ENCODE peak calls at places on chromosomes 13 and 19, in five cellular contexts. O is left lung, L is GM13976, E is B cell, Y is BJ. N is an unnamed sample.

GRCh38 chr19:3073931-3074595 is 11.8 kb upstream of the TLE5 start:
- DNase-seq in O (no peak), E (no peak), Y (no peak), L (no peak), N (peak)

GRCh38 chr19:32450217-32450616 is 44.6 kb downstream of the DPY19L3 start:
- DNase-seq in L (no peak), E (no peak), O (no peak), Y (no peak), N (no peak)

GRCh38 chr13:27599845-27600553 is 20.3 kb downstream of the LNX2 start:
- DNase-seq in Y (no peak), L (no peak), O (no peak), E (no peak), N (peak)

GRCh38 chr19:36638862-36639510 is 27.7 kb downstream of the ZNF461 start:
- DNase-seq in E (no peak), O (no peak), Y (no peak), L (no peak), N (no peak)

GRCh38 chr13:51644649-51645048 is 60.4 kb downstream of the WDFY2 start:
- DNase-seq in E (no peak), O (no peak), Y (no peak), L (no peak), N (peak)

GRCh38 chr13:39998166-39998565 is 342.7 kb downstream of the COG6 start:
- DNase-seq in O (no peak), E (no peak), Y (no peak), L (no peak), N (no peak)

GRCh38 chr13:96946709-96947311 is 47.5 kb downstream of the OXGR1 start:
- DNase-seq in E (no peak), L (no peak), O (no peak), Y (no peak), N (no peak)

GRCh38 chr13:70253834-70254233 is 145.6 kb upstream of the KLHL1 start:
- DNase-seq in E (no peak), O (no peak), L (no peak), Y (no peak), N (no peak)

GRCh38 chr19:459724-460511 is 915 bp downstream of the SHC2 start:
- DNase-seq in O (peak), E (peak), Y (no peak), L (peak), N (peak)

GRCh38 chr19:4061178-4061682 is 5.5 kb downstream of the ZBTB7A start:
- DNase-seq in E (peak), Y (no peak), L (no peak), O (peak), N (peak)

GRCh38 chr13:28753208-28753892 is 34.6 kb upstream of the SLC46A3 start:
- DNase-seq in Y (peak), L (no peak), E (no peak), O (peak), N (peak)

GRCh38 chr19:46218160-46218559 is 11.4 kb upstream of the IGFL1 start:
- DNase-seq in O (no peak), E (no peak), L (no peak), Y (no peak), N (no peak)

GRCh38 chr13:43785166-43785680 is 1.5 kb downstream of the ENOX1 start:
- DNase-seq in O (no peak), L (no peak), E (no peak), Y (no peak), N (no peak)

GRCh38 chr19:2242092-2242537 is 5.5 kb downstream of the SF3A2 start:
- DNase-seq in Y (no peak), L (no peak), E (no peak), O (no peak), N (no peak)

GRCh38 chr19:4229179-4229931 is at the start of gene EBI3:
- DNase-seq in L (peak), O (no peak), Y (no peak), E (peak), N (no peak)

GRCh38 chr19:42275103-42275502 is 6.1 kb downstream of the CIC start:
- DNase-seq in L (no peak), O (no peak), Y (no peak), E (no peak), N (no peak)

GRCh38 chr13:57629391-57629804 is 2.1 kb upstream of the PCDH17 start:
- DNase-seq in O (no peak), L (no peak), E (no peak), Y (no peak), N (no peak)

GRCh38 chr13:94674609-94675348 is 37.6 kb downstream of the SOX21 start:
- DNase-seq in O (no peak), Y (no peak), E (no peak), L (peak), N (peak)

GRCh38 chr13:83216521-83217245 is 665.6 kb downstream of the SLITRK1 start:
- DNase-seq in Y (no peak), L (no peak), E (no peak), O (no peak), N (peak)

DNA sequence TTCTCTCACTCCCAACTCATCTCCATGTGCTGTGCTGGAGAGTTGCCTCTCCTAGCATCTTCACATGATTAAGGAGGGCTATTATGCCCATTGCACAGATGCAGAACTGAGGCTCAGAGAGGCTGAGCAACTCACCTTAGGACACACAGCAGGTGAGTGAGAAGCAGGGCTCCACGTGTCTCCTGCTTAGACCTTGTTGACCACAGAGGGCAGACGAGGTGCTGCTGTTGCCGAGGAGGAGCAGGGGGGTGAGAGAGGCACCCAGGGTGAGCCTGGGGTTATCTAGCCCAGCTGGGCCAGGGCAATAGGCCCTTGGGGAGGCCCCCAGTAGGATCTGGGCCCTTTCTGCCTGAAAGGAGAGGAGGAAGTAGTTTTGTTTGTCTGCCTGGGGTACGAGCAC is 2.4 kb upstream of the HSH2D start:
- DNase-seq in Y (no peak), O (no peak), E (peak), L (peak), N (no peak)
- TF ChIP-seq CTCF in Y (no peak), O (no peak), E (peak), L (no peak), N (no peak)

GRCh38 chr13:41075485-41075884 is 14.2 kb downstream of the WBP4 start:
- DNase-seq in Y (no peak), O (no peak), L (no peak), E (no peak), N (no peak)

GRCh38 chr13:41074523-41074922 is 13.2 kb downstream of the WBP4 start:
- DNase-seq in L (no peak), O (no peak), E (no peak), Y (no peak), N (no peak)

GRCh38 chr13:41071775-41072174 is 10.5 kb downstream of the WBP4 start:
- DNase-seq in L (no peak), E (no peak), O (no peak), Y (no peak), N (no peak)

GRCh38 chr13:41077475-41077874 is 16.2 kb downstream of the WBP4 start:
- DNase-seq in L (no peak), O (no peak), E (no peak), Y (no peak), N (no peak)

GRCh38 chr13:41075034-41075433 is 13.7 kb downstream of the WBP4 start:
- DNase-seq in L (peak), E (peak), O (no peak), Y (no peak), N (peak)
- TF ChIP-seq CTCF in L (peak), E (peak), O (peak), Y (peak), N (peak)

GRCh38 chr13:21522130-21522529 is 63.0 kb upstream of the ZDHHC20 start:
- DNase-seq in O (no peak), Y (no peak), E (no peak), L (no peak), N (no peak)
- TF ChIP-seq CTCF in O (no peak), Y (no peak), E (no peak), L (no peak), N (no peak)

GRCh38 chr13:46341112-46341711 is 45.8 kb downstream of the RUBCNL start:
- DNase-seq in Y (no peak), E (no peak), O (no peak), L (peak), N (peak)

GRCh38 chr13:46345400-46345799 is 41.7 kb downstream of the RUBCNL start:
- DNase-seq in E (no peak), Y (no peak), L (no peak), O (no peak), N (no peak)

GRCh38 chr13:46343279-46343949 is 43.6 kb downstream of the RUBCNL start:
- DNase-seq in O (no peak), E (no peak), Y (no peak), L (no peak), N (no peak)

GRCh38 chr13:46340631-46341111 is 46.4 kb downstream of the RUBCNL start:
- DNase-seq in Y (no peak), E (no peak), O (no peak), L (no peak), N (no peak)

GRCh38 chr13:46342538-46342937 is 44.5 kb downstream of the RUBCNL start:
- DNase-seq in Y (no peak), L (no peak), O (no peak), E (no peak), N (no peak)
- TF ChIP-seq CTCF in Y (no peak), L (no peak), O (no peak), E (no peak), N (no peak)

GRCh38 chr19:48713041-48713863 is 6.3 kb downstream of the MAMSTR start:
- DNase-seq in O (no peak), L (no peak), E (no peak), Y (no peak), N (no peak)
- TF ChIP-seq CTCF in O (no peak), L (no peak), E (peak), Y (peak), N (peak)

GRCh38 chr13:64371045-64371444 is 2859.1 kb downstream of the PCDH9 start:
- DNase-seq in L (no peak), O (no peak), E (no peak), Y (no peak), N (no peak)

GRCh38 chr13:64369121-64369520 is 2861.0 kb downstream of the PCDH9 start:
- DNase-seq in Y (no peak), E (no peak), L (no peak), O (no peak), N (no peak)

GRCh38 chr13:64371461-64371860 is 2858.7 kb downstream of the PCDH9 start:
- DNase-seq in Y (no peak), L (no peak), O (no peak), E (no peak), N (no peak)
- TF ChIP-seq CTCF in Y (no peak), L (no peak), O (no peak), E (no peak), N (no peak)